ENCODE peak calls at places on chromosome 11, in six cellular contexts. One of them, this sample, is unnamed.

GRCh38 chr11:131888230-131888826 is 517.9 kb downstream of the NTM start:
- DNase-seq in EL: peak; percentile 94
- DNase-seq in non-pigmented ciliary epithelial cell: peak; percentile 94
- DNase-seq in GM13977: no peak
- DNase-seq in tibial artery: no peak
- DNase-seq in GM06990: no peak
- DNase-seq in this sample: no peak

GRCh38 chr11:111344032-111344431 is 35.0 kb downstream of the POU2AF1 start:
- DNase-seq in GM06990: no peak
- DNase-seq in non-pigmented ciliary epithelial cell: no peak
- DNase-seq in tibial artery: peak; percentile 75
- DNase-seq in GM13977: no peak
- DNase-seq in EL: peak; percentile 34
- DNase-seq in this sample: no peak

GRCh38 chr11:118111019-118111743 is 24.4 kb upstream of the SMIM35 start:
- DNase-seq in GM13977: no peak
- DNase-seq in tibial artery: peak; percentile 34
- DNase-seq in non-pigmented ciliary epithelial cell: no peak
- DNase-seq in GM06990: no peak
- DNase-seq in EL: no peak
- DNase-seq in this sample: no peak

GRCh38 chr11:2089536-2090165 is 49.5 kb downstream of the IGF2 start:
- DNase-seq in tibial artery: no peak
- DNase-seq in non-pigmented ciliary epithelial cell: no peak
- DNase-seq in GM06990: no peak
- DNase-seq in GM13977: peak; percentile 69
- DNase-seq in EL: peak; percentile 32
- DNase-seq in this sample: no peak

GRCh38 chr11:59556883-59557205 is 45.5 kb downstream of the OR4D9 start:
- DNase-seq in EL: peak; percentile 62
- DNase-seq in GM13977: no peak
- DNase-seq in tibial artery: no peak
- DNase-seq in GM06990: peak; percentile 42
- DNase-seq in non-pigmented ciliary epithelial cell: no peak
- DNase-seq in this sample: no peak

GRCh38 chr11:102047305-102047924 is at the start of gene CFAP300:
- DNase-seq in GM13977: peak; percentile 60
- DNase-seq in tibial artery: peak; percentile 98
- DNase-seq in non-pigmented ciliary epithelial cell: peak; percentile 5
- DNase-seq in EL: peak; percentile 83
- DNase-seq in GM06990: peak; percentile 45
- DNase-seq in this sample: peak; percentile 33

GRCh38 chr11:96123301-96123700 is 199.4 kb upstream of the MTMR2 start:
- DNase-seq in EL: no peak
- DNase-seq in tibial artery: no peak
- DNase-seq in non-pigmented ciliary epithelial cell: no peak
- DNase-seq in GM13977: no peak
- DNase-seq in GM06990: no peak
- DNase-seq in this sample: no peak

GRCh38 chr11:133239530-133239929 is 292.8 kb downstream of the OPCML start:
- DNase-seq in GM06990: no peak
- DNase-seq in tibial artery: no peak
- DNase-seq in EL: no peak
- DNase-seq in GM13977: no peak
- DNase-seq in non-pigmented ciliary epithelial cell: no peak
- DNase-seq in this sample: no peak

GRCh38 chr11:73623651-73624050 is 22.7 kb upstream of the PLEKHB1 start:
- DNase-seq in EL: no peak
- DNase-seq in GM13977: no peak
- DNase-seq in GM06990: no peak
- DNase-seq in tibial artery: no peak
- DNase-seq in non-pigmented ciliary epithelial cell: no peak
- DNase-seq in this sample: no peak

GRCh38 chr11:36149538-36150242 is 139.5 kb downstream of the COMMD9 start:
- DNase-seq in non-pigmented ciliary epithelial cell: peak; percentile 98
- DNase-seq in GM06990: peak; percentile 67
- DNase-seq in GM13977: peak; percentile 74
- DNase-seq in tibial artery: peak; percentile 71
- DNase-seq in EL: peak; percentile 100
- DNase-seq in this sample: no peak

GRCh38 chr11:125085301-125086081 is 22.4 kb downstream of the SLC37A2 start:
- DNase-seq in GM13977: no peak
- DNase-seq in tibial artery: no peak
- DNase-seq in non-pigmented ciliary epithelial cell: no peak
- DNase-seq in EL: no peak
- DNase-seq in GM06990: no peak
- DNase-seq in this sample: no peak

GRCh38 chr11:116576523-116576922 is 196.3 kb downstream of the BUD13 start:
- DNase-seq in tibial artery: no peak
- DNase-seq in GM13977: no peak
- DNase-seq in GM06990: no peak
- DNase-seq in non-pigmented ciliary epithelial cell: no peak
- DNase-seq in EL: peak; percentile 8
- DNase-seq in this sample: no peak

GRCh38 chr11:62705880-62706831 is 1.1 kb downstream of the BSCL2 start:
- DNase-seq in non-pigmented ciliary epithelial cell: peak; percentile 60
- DNase-seq in GM13977: peak; percentile 95
- DNase-seq in EL: peak; percentile 95
- DNase-seq in tibial artery: peak; percentile 97
- DNase-seq in GM06990: peak; percentile 90
- DNase-seq in this sample: peak; percentile 93

GRCh38 chr11:9838229-9838628 is 174.4 kb downstream of the SWAP70 start:
- DNase-seq in tibial artery: no peak
- DNase-seq in EL: peak; percentile 76
- DNase-seq in GM06990: no peak
- DNase-seq in non-pigmented ciliary epithelial cell: no peak
- DNase-seq in GM13977: no peak
- DNase-seq in this sample: no peak

GRCh38 chr11:114076974-114077373 is 17.5 kb downstream of the ZBTB16 start:
- DNase-seq in tibial artery: no peak
- DNase-seq in non-pigmented ciliary epithelial cell: no peak
- DNase-seq in GM13977: no peak
- DNase-seq in EL: no peak
- DNase-seq in GM06990: no peak
- DNase-seq in this sample: no peak

GRCh38 chr11:106761240-106761639 is 257.0 kb downstream of the GUCY1A2 start:
- DNase-seq in GM13977: no peak
- DNase-seq in non-pigmented ciliary epithelial cell: no peak
- DNase-seq in tibial artery: no peak
- DNase-seq in EL: no peak
- DNase-seq in GM06990: no peak
- DNase-seq in this sample: no peak

GRCh38 chr11:125376856-125377255 is 119.2 kb downstream of the FEZ1 start:
- DNase-seq in tibial artery: no peak
- DNase-seq in GM13977: no peak
- DNase-seq in GM06990: no peak
- DNase-seq in non-pigmented ciliary epithelial cell: no peak
- DNase-seq in EL: no peak
- DNase-seq in this sample: no peak

GRCh38 chr11:63834532-63835155 is 4.3 kb upstream of the MARK2 start:
- DNase-seq in non-pigmented ciliary epithelial cell: no peak
- DNase-seq in GM13977: no peak
- DNase-seq in GM06990: no peak
- DNase-seq in EL: no peak
- DNase-seq in tibial artery: no peak
- DNase-seq in this sample: no peak

GRCh38 chr11:129694538-129694937 is 121.1 kb upstream of the TMEM45B start:
- DNase-seq in tibial artery: no peak
- DNase-seq in non-pigmented ciliary epithelial cell: no peak
- DNase-seq in EL: no peak
- DNase-seq in GM13977: peak; percentile 7
- DNase-seq in GM06990: no peak
- DNase-seq in this sample: no peak

GRCh38 chr11:10927533-10927932 is 69.7 kb upstream of the ZBED5 start:
- DNase-seq in tibial artery: no peak
- DNase-seq in non-pigmented ciliary epithelial cell: no peak
- DNase-seq in GM06990: no peak
- DNase-seq in GM13977: no peak
- DNase-seq in EL: no peak
- DNase-seq in this sample: no peak

GRCh38 chr11:65425105-65425970 is 2.7 kb downstream of the NEAT1 start:
- DNase-seq in GM13977: no peak
- DNase-seq in EL: peak; percentile 81
- DNase-seq in non-pigmented ciliary epithelial cell: no peak
- DNase-seq in GM06990: peak; percentile 37
- DNase-seq in tibial artery: peak; percentile 64
- DNase-seq in this sample: peak; percentile 84

GRCh38 chr11:77115181-77115611 is 12.6 kb downstream of the OMP start:
- DNase-seq in GM13977: no peak
- DNase-seq in non-pigmented ciliary epithelial cell: no peak
- DNase-seq in tibial artery: no peak
- DNase-seq in EL: no peak
- DNase-seq in GM06990: no peak
- DNase-seq in this sample: no peak

GRCh38 chr11:112540261-112540660 is 279.6 kb upstream of the PLET1 start:
- DNase-seq in GM06990: no peak
- DNase-seq in EL: peak; percentile 34
- DNase-seq in non-pigmented ciliary epithelial cell: no peak
- DNase-seq in tibial artery: no peak
- DNase-seq in GM13977: no peak
- DNase-seq in this sample: no peak

GRCh38 chr11:63919267-63920125 is 2.5 kb upstream of the RCOR2 start:
- DNase-seq in non-pigmented ciliary epithelial cell: no peak
- DNase-seq in GM06990: no peak
- DNase-seq in EL: peak; percentile 58
- DNase-seq in tibial artery: peak; percentile 77
- DNase-seq in GM13977: no peak
- DNase-seq in this sample: no peak

GRCh38 chr11:63998558-63999348 is 12.5 kb downstream of the OTUB1 start:
- DNase-seq in GM06990: no peak
- DNase-seq in GM13977: peak; percentile 56
- DNase-seq in non-pigmented ciliary epithelial cell: no peak
- DNase-seq in tibial artery: no peak
- DNase-seq in EL: no peak
- DNase-seq in this sample: no peak

GRCh38 chr11:126918556-126918955 is 82.0 kb downstream of the KIRREL3 start:
- DNase-seq in EL: peak; percentile 57
- DNase-seq in tibial artery: no peak
- DNase-seq in GM06990: no peak
- DNase-seq in non-pigmented ciliary epithelial cell: no peak
- DNase-seq in GM13977: no peak
- DNase-seq in this sample: no peak

GRCh38 chr11:30510750-30511149 is 75.4 kb downstream of the MPPED2 start:
- DNase-seq in GM06990: no peak
- DNase-seq in EL: no peak
- DNase-seq in non-pigmented ciliary epithelial cell: no peak
- DNase-seq in tibial artery: no peak
- DNase-seq in GM13977: no peak
- DNase-seq in this sample: no peak

GRCh38 chr11:29343465-29344333 is 673.1 kb downstream of the KCNA4 start:
- DNase-seq in GM13977: peak; percentile 9
- DNase-seq in GM06990: no peak
- DNase-seq in EL: peak; percentile 59
- DNase-seq in non-pigmented ciliary epithelial cell: no peak
- DNase-seq in tibial artery: no peak
- DNase-seq in this sample: no peak

GRCh38 chr11:5071815-5072214 is 2.4 kb downstream of the OR52E1 start:
- DNase-seq in tibial artery: no peak
- DNase-seq in non-pigmented ciliary epithelial cell: no peak
- DNase-seq in GM13977: no peak
- DNase-seq in EL: no peak
- DNase-seq in GM06990: no peak
- DNase-seq in this sample: no peak

GRCh38 chr11:14974021-14974698 is 2.0 kb upstream of the CALCA start:
- DNase-seq in non-pigmented ciliary epithelial cell: no peak
- DNase-seq in tibial artery: no peak
- DNase-seq in EL: peak; percentile 12
- DNase-seq in GM06990: peak; percentile 14
- DNase-seq in GM13977: no peak
- DNase-seq in this sample: no peak

GRCh38 chr11:45657496-45658260 is 7.7 kb downstream of the CHST1 start:
- DNase-seq in GM13977: no peak
- DNase-seq in GM06990: no peak
- DNase-seq in tibial artery: no peak
- DNase-seq in non-pigmented ciliary epithelial cell: no peak
- DNase-seq in EL: no peak
- DNase-seq in this sample: no peak

GRCh38 chr11:130201026-130201425 is 41.4 kb downstream of the ST14 start:
- DNase-seq in GM06990: no peak
- DNase-seq in EL: no peak
- DNase-seq in tibial artery: no peak
- DNase-seq in GM13977: no peak
- DNase-seq in non-pigmented ciliary epithelial cell: no peak
- DNase-seq in this sample: no peak

GRCh38 chr11:57150454-57150917 is 31.3 kb upstream of the LRRC55 start:
- DNase-seq in EL: peak; percentile 2
- DNase-seq in GM13977: no peak
- DNase-seq in tibial artery: no peak
- DNase-seq in GM06990: no peak
- DNase-seq in non-pigmented ciliary epithelial cell: peak; percentile 6
- DNase-seq in this sample: no peak

GRCh38 chr11:35540526-35540925 is 15.1 kb upstream of the PAMR1 start:
- DNase-seq in GM06990: no peak
- DNase-seq in tibial artery: no peak
- DNase-seq in GM13977: no peak
- DNase-seq in non-pigmented ciliary epithelial cell: no peak
- DNase-seq in EL: peak; percentile 39
- DNase-seq in this sample: no peak

GRCh38 chr11:11415786-11416390 is 62.8 kb upstream of the CSNK2A3 start:
- DNase-seq in EL: no peak
- DNase-seq in GM13977: no peak
- DNase-seq in GM06990: no peak
- DNase-seq in non-pigmented ciliary epithelial cell: no peak
- DNase-seq in tibial artery: no peak
- DNase-seq in this sample: no peak

GRCh38 chr11:31689559-31689958 is 121.6 kb downstream of the PAX6 start:
- DNase-seq in tibial artery: no peak
- DNase-seq in non-pigmented ciliary epithelial cell: no peak
- DNase-seq in GM13977: no peak
- DNase-seq in EL: no peak
- DNase-seq in GM06990: peak; percentile 12
- DNase-seq in this sample: no peak